ENCODE peak calls at places on chromosomes 12 and 14, in eight cellular contexts. P, D, W, J, G, B, N and A are unnamed samples.
A peak's percentile ranks its signal among the peaks of the same experiment; 100 is the strongest.

GRCh38 chr12:99121476-99121965 is 476.4 kb downstream of the APAF1 start:
- DNase-seq in G (peak; percentile 84), W (no peak), N (no peak), B (no peak), D (no peak), J (no peak), P (no peak), A (no peak)

GRCh38 chr12:14771651-14772137 is 31.6 kb downstream of the WBP11 start:
- DNase-seq in N (peak; percentile 44), D (no peak), B (no peak), J (no peak), W (peak; percentile 40), P (no peak), G (no peak), A (no peak)

GRCh38 chr14:54221971-54222370 is 174.8 kb upstream of the CDKN3 start:
- DNase-seq in J (no peak), P (no peak), W (no peak), G (no peak), D (no peak), N (no peak), B (no peak), A (no peak)

GRCh38 chr14:59507063-59507751 is 22.9 kb downstream of the JKAMP start:
- DNase-seq in B (peak; percentile 14), G (peak; percentile 80), J (peak; percentile 61), W (peak; percentile 8), D (no peak), P (peak; percentile 64), N (peak; percentile 77), A (peak; percentile 51)

GRCh38 chr14:58239259-58240210 is 5.1 kb upstream of the PSMA3 start:
- DNase-seq in W (peak; percentile 70), N (peak; percentile 89), J (peak; percentile 74), D (no peak), G (peak; percentile 68), P (peak; percentile 63), B (peak; percentile 19), A (peak; percentile 80)

GRCh38 chr12:53543539-53543938 is 36.3 kb upstream of the NPFF start:
- DNase-seq in B (peak; percentile 65), W (peak; percentile 31), J (peak; percentile 86), N (peak; percentile 79), G (peak; percentile 16), D (peak; percentile 46), P (peak; percentile 65), A (peak; percentile 88)

GRCh38 chr12:86148612-86149011 is 107.6 kb downstream of the MGAT4C start:
- DNase-seq in W (no peak), N (no peak), B (no peak), D (no peak), P (no peak), J (peak; percentile 15), G (no peak), A (no peak)

GRCh38 chr12:23217158-23217557 is 592.2 kb downstream of the ETNK1 start:
- DNase-seq in J (no peak), D (no peak), N (no peak), G (no peak), B (no peak), P (no peak), W (no peak), A (no peak)

GRCh38 chr12:68158427-68158826 is 1.1 kb downstream of the IFNG start:
- DNase-seq in B (no peak), W (no peak), P (peak; percentile 17), J (no peak), D (no peak), N (peak; percentile 57), G (no peak), A (no peak)

GRCh38 chr12:102462803-102463499 is 17.4 kb downstream of the IGF1 start:
- DNase-seq in J (peak; percentile 54), B (peak; percentile 92), W (no peak), D (peak; percentile 51), G (no peak), P (no peak), N (no peak), A (no peak)

GRCh38 chr12:84508943-84509342 is 403.7 kb downstream of the SLC6A15 start:
- DNase-seq in G (no peak), W (no peak), P (no peak), D (peak; percentile 13), N (no peak), B (no peak), J (peak; percentile 26), A (no peak)

GRCh38 chr14:39988939-39989338 is 556.7 kb upstream of the FBXO33 start:
- DNase-seq in N (no peak), G (peak; percentile 69), P (no peak), D (peak; percentile 2), B (peak; percentile 10), W (no peak), J (peak; percentile 32), A (peak; percentile 2)